ENCODE peak calls at places on chromosomes 16 and 17, in eight cellular contexts. One of them, this sample, is unnamed.

GRCh38 chr17:34163681-34164080 is 91.4 kb upstream of the CCL2 start:
- DNase-seq in glutamatergic neuron: no peak
- DNase-seq in HL-60: peak; percentile 8
- DNase-seq in T1000: no peak
- DNase-seq in G401: no peak
- DNase-seq in stimulated activated CD4-positive, alpha-beta T cell treated with anti-CD3 and anti-CD28 coated beads, Interleukin-4, amount 100 ng/mL, for 4 hours: no peak
- DNase-seq in AG20443: peak; percentile 29
- DNase-seq in AG04449: no peak
- DNase-seq in this sample: peak; percentile 48

GRCh38 chr17:32323784-32324590 is 18.0 kb downstream of the C17orf75 start:
- DNase-seq in glutamatergic neuron: no peak
- DNase-seq in HL-60: no peak
- DNase-seq in T1000: peak; percentile 16
- DNase-seq in G401: no peak
- DNase-seq in stimulated activated CD4-positive, alpha-beta T cell treated with anti-CD3 and anti-CD28 coated beads, Interleukin-4, amount 100 ng/mL, for 4 hours: peak; percentile 7
- DNase-seq in AG20443: peak; percentile 65
- DNase-seq in AG04449: no peak
- DNase-seq in this sample: peak; percentile 20

GRCh38 chr16:19769239-19769638 is 51.2 kb downstream of the IQCK start:
- DNase-seq in glutamatergic neuron: no peak
- DNase-seq in HL-60: no peak
- DNase-seq in T1000: no peak
- DNase-seq in G401: no peak
- DNase-seq in stimulated activated CD4-positive, alpha-beta T cell treated with anti-CD3 and anti-CD28 coated beads, Interleukin-4, amount 100 ng/mL, for 4 hours: no peak
- DNase-seq in AG20443: no peak
- DNase-seq in AG04449: no peak
- DNase-seq in this sample: no peak

GRCh38 chr17:60435244-60436170 is 13.2 kb downstream of the CHCT1 start:
- DNase-seq in glutamatergic neuron: peak; percentile 61
- DNase-seq in HL-60: peak; percentile 48
- DNase-seq in T1000: peak; percentile 89
- DNase-seq in G401: peak; percentile 92
- DNase-seq in stimulated activated CD4-positive, alpha-beta T cell treated with anti-CD3 and anti-CD28 coated beads, Interleukin-4, amount 100 ng/mL, for 4 hours: peak; percentile 33
- DNase-seq in AG20443: peak; percentile 83
- DNase-seq in AG04449: peak; percentile 58
- DNase-seq in this sample: peak; percentile 92

GRCh38 chr17:44269795-44270320 is 1.9 kb upstream of the SLC4A1 start:
- DNase-seq in glutamatergic neuron: no peak
- DNase-seq in HL-60: no peak
- DNase-seq in T1000: no peak
- DNase-seq in G401: no peak
- DNase-seq in stimulated activated CD4-positive, alpha-beta T cell treated with anti-CD3 and anti-CD28 coated beads, Interleukin-4, amount 100 ng/mL, for 4 hours: no peak
- DNase-seq in AG20443: no peak
- DNase-seq in AG04449: no peak
- DNase-seq in this sample: no peak

GRCh38 chr16:64910351-64910750 is 211.5 kb downstream of the CDH11 start:
- DNase-seq in glutamatergic neuron: peak; percentile 38
- DNase-seq in HL-60: no peak
- DNase-seq in T1000: no peak
- DNase-seq in G401: no peak
- DNase-seq in stimulated activated CD4-positive, alpha-beta T cell treated with anti-CD3 and anti-CD28 coated beads, Interleukin-4, amount 100 ng/mL, for 4 hours: no peak
- DNase-seq in AG20443: peak; percentile 77
- DNase-seq in AG04449: peak; percentile 94
- DNase-seq in this sample: peak; percentile 96

GRCh38 chr16:81595676-81596292 is 151.2 kb downstream of the CMIP start:
- DNase-seq in glutamatergic neuron: no peak
- DNase-seq in HL-60: no peak
- DNase-seq in T1000: no peak
- DNase-seq in G401: no peak
- DNase-seq in stimulated activated CD4-positive, alpha-beta T cell treated with anti-CD3 and anti-CD28 coated beads, Interleukin-4, amount 100 ng/mL, for 4 hours: no peak
- DNase-seq in AG20443: no peak
- DNase-seq in AG04449: no peak
- DNase-seq in this sample: no peak

GRCh38 chr17:41324180-41325075 is 8.9 kb upstream of the KRTAP17-1 start:
- DNase-seq in glutamatergic neuron: no peak
- DNase-seq in HL-60: no peak
- DNase-seq in T1000: no peak
- DNase-seq in G401: peak; percentile 26
- DNase-seq in stimulated activated CD4-positive, alpha-beta T cell treated with anti-CD3 and anti-CD28 coated beads, Interleukin-4, amount 100 ng/mL, for 4 hours: no peak
- DNase-seq in AG20443: no peak
- DNase-seq in AG04449: no peak
- DNase-seq in this sample: no peak

GRCh38 chr16:908526-909155 is 62.1 kb downstream of the LMF1 start:
- DNase-seq in glutamatergic neuron: no peak
- DNase-seq in HL-60: no peak
- DNase-seq in T1000: no peak
- DNase-seq in G401: no peak
- DNase-seq in stimulated activated CD4-positive, alpha-beta T cell treated with anti-CD3 and anti-CD28 coated beads, Interleukin-4, amount 100 ng/mL, for 4 hours: no peak
- DNase-seq in AG20443: no peak
- DNase-seq in AG04449: no peak
- DNase-seq in this sample: no peak

GRCh38 chr16:65314246-65315003 is 192.6 kb upstream of the CDH11 start:
- DNase-seq in glutamatergic neuron: no peak
- DNase-seq in HL-60: no peak
- DNase-seq in T1000: no peak
- DNase-seq in G401: no peak
- DNase-seq in stimulated activated CD4-positive, alpha-beta T cell treated with anti-CD3 and anti-CD28 coated beads, Interleukin-4, amount 100 ng/mL, for 4 hours: no peak
- DNase-seq in AG20443: peak; percentile 65
- DNase-seq in AG04449: no peak
- DNase-seq in this sample: no peak

GRCh38 chr17:44913676-44914075 is 1.6 kb downstream of the GFAP start:
- DNase-seq in glutamatergic neuron: no peak
- DNase-seq in HL-60: no peak
- DNase-seq in T1000: no peak
- DNase-seq in G401: no peak
- DNase-seq in stimulated activated CD4-positive, alpha-beta T cell treated with anti-CD3 and anti-CD28 coated beads, Interleukin-4, amount 100 ng/mL, for 4 hours: no peak
- DNase-seq in AG20443: peak; percentile 9
- DNase-seq in AG04449: no peak
- DNase-seq in this sample: no peak

GRCh38 chr17:49049265-49049664 is 52.1 kb downstream of the IGF2BP1 start:
- DNase-seq in glutamatergic neuron: no peak
- DNase-seq in HL-60: no peak
- DNase-seq in T1000: no peak
- DNase-seq in G401: no peak
- DNase-seq in stimulated activated CD4-positive, alpha-beta T cell treated with anti-CD3 and anti-CD28 coated beads, Interleukin-4, amount 100 ng/mL, for 4 hours: no peak
- DNase-seq in AG20443: no peak
- DNase-seq in AG04449: no peak
- DNase-seq in this sample: no peak

GRCh38 chr17:19017804-19018599 is 13.4 kb upstream of the FAM83G start:
- DNase-seq in glutamatergic neuron: peak; percentile 3
- DNase-seq in HL-60: no peak
- DNase-seq in T1000: no peak
- DNase-seq in G401: no peak
- DNase-seq in stimulated activated CD4-positive, alpha-beta T cell treated with anti-CD3 and anti-CD28 coated beads, Interleukin-4, amount 100 ng/mL, for 4 hours: no peak
- DNase-seq in AG20443: no peak
- DNase-seq in AG04449: no peak
- DNase-seq in this sample: no peak

GRCh38 chr17:77354721-77355455 is 214.1 kb downstream of the SEC14L1 start:
- DNase-seq in glutamatergic neuron: no peak
- DNase-seq in HL-60: no peak
- DNase-seq in T1000: peak; percentile 91
- DNase-seq in G401: no peak
- DNase-seq in stimulated activated CD4-positive, alpha-beta T cell treated with anti-CD3 and anti-CD28 coated beads, Interleukin-4, amount 100 ng/mL, for 4 hours: no peak
- DNase-seq in AG20443: peak; percentile 89
- DNase-seq in AG04449: peak; percentile 96
- DNase-seq in this sample: peak; percentile 94

GRCh38 chr17:59333845-59334244 is 2.4 kb downstream of the YPEL2 start:
- DNase-seq in glutamatergic neuron: no peak
- DNase-seq in HL-60: no peak
- DNase-seq in T1000: no peak
- DNase-seq in G401: no peak
- DNase-seq in stimulated activated CD4-positive, alpha-beta T cell treated with anti-CD3 and anti-CD28 coated beads, Interleukin-4, amount 100 ng/mL, for 4 hours: no peak
- DNase-seq in AG20443: no peak
- DNase-seq in AG04449: no peak
- DNase-seq in this sample: no peak

GRCh38 chr17:76635659-76636360 is 7.7 kb downstream of the ST6GALNAC1 start:
- DNase-seq in glutamatergic neuron: no peak
- DNase-seq in HL-60: no peak
- DNase-seq in T1000: no peak
- DNase-seq in G401: no peak
- DNase-seq in stimulated activated CD4-positive, alpha-beta T cell treated with anti-CD3 and anti-CD28 coated beads, Interleukin-4, amount 100 ng/mL, for 4 hours: no peak
- DNase-seq in AG20443: no peak
- DNase-seq in AG04449: no peak
- DNase-seq in this sample: no peak

GRCh38 chr16:81889896-81890634 is 111.0 kb downstream of the PLCG2 start:
- DNase-seq in glutamatergic neuron: peak; percentile 62
- DNase-seq in HL-60: peak; percentile 39
- DNase-seq in T1000: peak; percentile 25
- DNase-seq in G401: peak; percentile 41
- DNase-seq in stimulated activated CD4-positive, alpha-beta T cell treated with anti-CD3 and anti-CD28 coated beads, Interleukin-4, amount 100 ng/mL, for 4 hours: peak; percentile 33
- DNase-seq in AG20443: peak; percentile 83
- DNase-seq in AG04449: peak; percentile 4
- DNase-seq in this sample: peak; percentile 46

GRCh38 chr16:11190585-11191565 is 65.1 kb downstream of the SOCS1 start:
- DNase-seq in glutamatergic neuron: no peak
- DNase-seq in HL-60: no peak
- DNase-seq in T1000: no peak
- DNase-seq in G401: peak; percentile 74
- DNase-seq in stimulated activated CD4-positive, alpha-beta T cell treated with anti-CD3 and anti-CD28 coated beads, Interleukin-4, amount 100 ng/mL, for 4 hours: no peak
- DNase-seq in AG20443: peak; percentile 48
- DNase-seq in AG04449: no peak
- DNase-seq in this sample: peak; percentile 38

GRCh38 chr16:30376508-30376907 is 1.9 kb downstream of the MYL11 start:
- DNase-seq in glutamatergic neuron: no peak
- DNase-seq in HL-60: no peak
- DNase-seq in T1000: no peak
- DNase-seq in G401: no peak
- DNase-seq in stimulated activated CD4-positive, alpha-beta T cell treated with anti-CD3 and anti-CD28 coated beads, Interleukin-4, amount 100 ng/mL, for 4 hours: no peak
- DNase-seq in AG20443: no peak
- DNase-seq in AG04449: no peak
- DNase-seq in this sample: no peak

GRCh38 chr16:67857547-67858233 is 10.2 kb upstream of the CENPT start:
- DNase-seq in glutamatergic neuron: no peak
- DNase-seq in HL-60: no peak
- DNase-seq in T1000: peak; percentile 84
- DNase-seq in G401: no peak
- DNase-seq in stimulated activated CD4-positive, alpha-beta T cell treated with anti-CD3 and anti-CD28 coated beads, Interleukin-4, amount 100 ng/mL, for 4 hours: no peak
- DNase-seq in AG20443: peak; percentile 94
- DNase-seq in AG04449: no peak
- DNase-seq in this sample: peak; percentile 77

GRCh38 chr17:29178750-29179231 is 1.4 kb downstream of the MYO18A start:
- DNase-seq in glutamatergic neuron: no peak
- DNase-seq in HL-60: no peak
- DNase-seq in T1000: no peak
- DNase-seq in G401: peak; percentile 72
- DNase-seq in stimulated activated CD4-positive, alpha-beta T cell treated with anti-CD3 and anti-CD28 coated beads, Interleukin-4, amount 100 ng/mL, for 4 hours: no peak
- DNase-seq in AG20443: peak; percentile 9
- DNase-seq in AG04449: no peak
- DNase-seq in this sample: no peak

GRCh38 chr17:79913896-79914812 is 74.9 kb upstream of the CBX4 start:
- DNase-seq in glutamatergic neuron: no peak
- DNase-seq in HL-60: no peak
- DNase-seq in T1000: no peak
- DNase-seq in G401: no peak
- DNase-seq in stimulated activated CD4-positive, alpha-beta T cell treated with anti-CD3 and anti-CD28 coated beads, Interleukin-4, amount 100 ng/mL, for 4 hours: no peak
- DNase-seq in AG20443: no peak
- DNase-seq in AG04449: no peak
- DNase-seq in this sample: no peak

GRCh38 chr16:30805370-30806169 is 18.6 kb upstream of the ZNF629 start:
- DNase-seq in glutamatergic neuron: peak; percentile 88
- DNase-seq in HL-60: no peak
- DNase-seq in T1000: peak; percentile 63
- DNase-seq in G401: peak; percentile 91
- DNase-seq in stimulated activated CD4-positive, alpha-beta T cell treated with anti-CD3 and anti-CD28 coated beads, Interleukin-4, amount 100 ng/mL, for 4 hours: peak; percentile 61
- DNase-seq in AG20443: peak; percentile 96
- DNase-seq in AG04449: no peak
- DNase-seq in this sample: peak; percentile 83